ENCODE peak calls at places on chromosome 6, in five cellular contexts. S is naive thymus-derived CD8-positive, alpha-beta T cell; I is ACHN; Y is GM12865; G is activated T-helper 1 cell treated with anti-CD3 and anti-CD28 coated beads, Interleukin-2, amount 50 U/mL, for 16 hours. X is an unnamed sample.

GRCh38 chr6:72182337-72183246 is 296.2 kb downstream of the RIMS1 start:
- DNase-seq in S (no peak), I (no peak), Y (peak), G (no peak), X (peak)

GRCh38 chr6:103273048-103273447 is 1586.7 kb downstream of the HACE1 start:
- DNase-seq in S (no peak), I (peak), Y (no peak), G (no peak), X (no peak)

GRCh38 chr6:45619994-45620471 is 242.3 kb upstream of the SUPT3H start:
- DNase-seq in S (no peak), I (no peak), Y (peak), G (no peak), X (no peak)

GRCh38 chr6:70151616-70152015 is 151.3 kb downstream of the COL9A1 start:
- DNase-seq in S (no peak), I (no peak), Y (no peak), G (no peak), X (no peak)

GRCh38 chr6:14736231-14736953 is 509.5 kb upstream of the JARID2 start:
- DNase-seq in S (no peak), I (no peak), Y (peak), G (no peak), X (no peak)

GRCh38 chr6:56891754-56892153 is 63.2 kb upstream of the BEND6 start:
- DNase-seq in S (no peak), I (no peak), Y (peak), G (no peak), X (no peak)

GRCh38 chr6:7196019-7196402 is 88.2 kb downstream of the RREB1 start:
- DNase-seq in S (no peak), I (no peak), Y (no peak), G (no peak), X (no peak)

GRCh38 chr6:167119680-167120556 is 3.0 kb upstream of the CCR6 start:
- DNase-seq in S (no peak), I (no peak), Y (peak), G (no peak), X (no peak)

GRCh38 chr6:107243471-107243870 is 128.2 kb upstream of the BEND3 start:
- DNase-seq in S (no peak), I (no peak), Y (no peak), G (no peak), X (no peak)

GRCh38 chr6:124660185-124660584 is 302.1 kb upstream of the RNF217 start:
- DNase-seq in S (no peak), I (no peak), Y (no peak), G (no peak), X (no peak)

GRCh38 chr6:164693934-164694333 is 615.5 kb downstream of the C6orf118 start:
- DNase-seq in S (no peak), I (no peak), Y (no peak), G (no peak), X (no peak)

GRCh38 chr6:161141173-161141572 is 132.7 kb downstream of the AGPAT4 start:
- DNase-seq in S (no peak), I (no peak), Y (no peak), G (no peak), X (no peak)

GRCh38 chr6:37741757-37742400 is 44.2 kb upstream of the MDGA1 start:
- DNase-seq in S (peak), I (peak), Y (no peak), G (no peak), X (peak)

GRCh38 chr6:162109466-162110040 is 618.0 kb downstream of the PRKN start:
- DNase-seq in S (no peak), I (no peak), Y (no peak), G (no peak), X (no peak)

GRCh38 chr6:116556065-116556464 is 2.5 kb downstream of the CALHM4 start:
- DNase-seq in S (no peak), I (peak), Y (no peak), G (no peak), X (no peak)

GRCh38 chr6:94071835-94072234 is 652.5 kb upstream of the EPHA7 start:
- DNase-seq in S (no peak), I (peak), Y (no peak), G (no peak), X (peak)

GRCh38 chr6:4776967-4777925 is 1.0 kb downstream of the CDYL start:
- DNase-seq in S (no peak), I (peak), Y (peak), G (no peak), X (no peak)

GRCh38 chr6:132259070-132259469 is 142.2 kb downstream of the MOXD1 start:
- DNase-seq in S (no peak), I (peak), Y (no peak), G (no peak), X (peak)

GRCh38 chr6:122753688-122754056 is 25.8 kb upstream of the FABP7 start:
- DNase-seq in S (no peak), I (no peak), Y (no peak), G (no peak), X (no peak)

GRCh38 chr6:129050086-129050485 is 167.1 kb downstream of the LAMA2 start:
- DNase-seq in S (no peak), I (no peak), Y (no peak), G (no peak), X (no peak)

GRCh38 chr6:33838979-33839378 is 35.2 kb upstream of the MLN start:
- DNase-seq in S (no peak), I (no peak), Y (no peak), G (no peak), X (no peak)

GRCh38 chr6:109793015-109793414 is 101.9 kb downstream of the FIG4 start:
- DNase-seq in S (no peak), I (no peak), Y (no peak), G (no peak), X (no peak)

GRCh38 chr6:145008715-145009114 is 723.6 kb downstream of the UTRN start:
- DNase-seq in S (no peak), I (no peak), Y (no peak), G (no peak), X (no peak)

GRCh38 chr6:44534291-44534690 is 146.8 kb downstream of the CDC5L start:
- DNase-seq in S (no peak), I (no peak), Y (no peak), G (no peak), X (no peak)

GRCh38 chr6:115932481-115932880 is 128.2 kb downstream of the FRK start:
- DNase-seq in S (no peak), I (peak), Y (no peak), G (no peak), X (no peak)

GRCh38 chr6:143680157-143680556 is 2.4 kb downstream of the PHACTR2 start:
- DNase-seq in S (no peak), I (no peak), Y (no peak), G (no peak), X (no peak)

GRCh38 chr6:81906709-81907204 is 154.3 kb upstream of the TENT5A start:
- DNase-seq in S (no peak), I (no peak), Y (peak), G (no peak), X (no peak)

GRCh38 chr6:106056738-106057390 is 29.3 kb upstream of the PRDM1 start:
- DNase-seq in S (no peak), I (no peak), Y (no peak), G (no peak), X (no peak)

GRCh38 chr6:112145080-112145573 is 57.7 kb downstream of the FAM229B start:
- DNase-seq in S (no peak), I (no peak), Y (no peak), G (no peak), X (no peak)

GRCh38 chr6:32940656-32941411 is at the start of gene HLA-DMB:
- DNase-seq in S (peak), I (peak), Y (peak), G (no peak), X (peak)

GRCh38 chr6:1612386-1612893 is 2.7 kb downstream of the FOXC1 start:
- DNase-seq in S (peak), I (no peak), Y (no peak), G (no peak), X (no peak)

GRCh38 chr6:37822851-37823682 is 3.5 kb downstream of the ZFAND3 start:
- DNase-seq in S (no peak), I (no peak), Y (no peak), G (no peak), X (no peak)

GRCh38 chr6:30171677-30172471 is 8.5 kb downstream of the TRIM15 start:
- DNase-seq in S (no peak), I (no peak), Y (no peak), G (no peak), X (no peak)